ENCODE peak calls at places on chromosomes 4 and X, in ten cellular contexts. A, H, N, Y, W, Z, M, X, C and K are unnamed samples.

GRCh38 chr4:147853706-147854105 is 121.8 kb downstream of the ARHGAP10 start:
- DNase-seq in A (no peak), H (no peak), N (peak; percentile 59), Y (no peak), W (no peak), Z (no peak), M (peak; percentile 67), X (no peak), C (no peak), K (no peak)

GRCh38 chr4:11782859-11783258 is 354.2 kb upstream of the HS3ST1 start:
- DNase-seq in A (no peak), H (no peak), N (no peak), Y (no peak), W (no peak), Z (no peak), M (no peak), X (no peak), C (no peak), K (no peak)

GRCh38 chr4:184080674-184081073 is 137.0 kb downstream of the ENPP6 start:
- DNase-seq in A (no peak), H (no peak), N (no peak), Y (no peak), W (no peak), Z (no peak), M (no peak), X (no peak), C (no peak), K (no peak)

GRCh38 chr4:23361453-23361852 is 528.4 kb downstream of the PPARGC1A start:
- DNase-seq in A (no peak), H (no peak), N (no peak), Y (no peak), W (no peak), Z (no peak), M (no peak), X (no peak), C (no peak), K (no peak)

GRCh38 chr4:83285022-83285387 is 407 bp upstream of the COQ2 start:
- DNase-seq in A (peak; percentile 73), H (no peak), N (peak; percentile 78), Y (no peak), W (no peak), Z (no peak), M (peak; percentile 33), X (peak; percentile 22), C (peak; percentile 42), K (no peak)

GRCh38 chr4:101199507-101200285 is 147.6 kb downstream of the PPP3CA start:
- DNase-seq in A (no peak), H (no peak), N (peak; percentile 37), Y (no peak), W (no peak), Z (no peak), M (no peak), X (no peak), C (no peak), K (no peak)

GRCh38 chrX:149073464-149073863 is 431.6 kb downstream of the IDS start:
- DNase-seq in A (no peak), H (no peak), N (no peak), Y (no peak), W (no peak), Z (no peak), M (no peak), X (no peak), C (no peak), K (no peak)

GRCh38 chr4:1446502-1447153 is 40.4 kb upstream of the NKX1-1 start:
- DNase-seq in A (no peak), H (no peak), N (no peak), Y (peak; percentile 41), W (no peak), Z (no peak), M (no peak), X (no peak), C (no peak), K (no peak)

GRCh38 chrX:56792270-56793111 is 63.4 kb downstream of the NBDY start:
- DNase-seq in A (no peak), H (no peak), N (no peak), Y (no peak), W (no peak), Z (no peak), M (no peak), X (no peak), C (no peak), K (peak; percentile 9)

GRCh38 chr4:87031946-87032345 is 97.1 kb downstream of the AFF1 start:
- DNase-seq in A (peak; percentile 89), H (no peak), N (peak; percentile 50), Y (no peak), W (no peak), Z (no peak), M (no peak), X (no peak), C (no peak), K (no peak)

GRCh38 chrX:132181364-132181763 is 37.9 kb downstream of the RAP2C start:
- DNase-seq in A (no peak), H (no peak), N (no peak), Y (peak; percentile 45), W (no peak), Z (no peak), M (no peak), X (no peak), C (peak; percentile 17), K (peak; percentile 26)

GRCh38 chr4:54228064-54228527 is 997 bp upstream of the PDGFRA start:
- DNase-seq in A (peak; percentile 45), H (peak; percentile 77), N (peak; percentile 94), Y (peak; percentile 84), W (peak; percentile 23), Z (no peak), M (no peak), X (peak; percentile 75), C (peak; percentile 50), K (peak; percentile 59)

GRCh38 chr4:124435276-124435675 is 277.3 kb downstream of the ANKRD50 start:
- DNase-seq in A (no peak), H (no peak), N (peak; percentile 46), Y (no peak), W (no peak), Z (no peak), M (no peak), X (no peak), C (no peak), K (no peak)

GRCh38 chrX:46209768-46210167 is 335.5 kb downstream of the ZNF674 start:
- DNase-seq in A (no peak), H (no peak), N (no peak), Y (no peak), W (no peak), Z (no peak), M (no peak), X (no peak), C (peak; percentile 94), K (no peak)

GRCh38 chrX:41293269-41293668 is 40.7 kb upstream of the DDX3X start:
- DNase-seq in A (no peak), H (no peak), N (peak; percentile 9), Y (no peak), W (no peak), Z (no peak), M (no peak), X (no peak), C (peak; percentile 9), K (no peak)

GRCh38 chr4:55393461-55394320 is 2.1 kb upstream of the TMEM165 start:
- DNase-seq in A (peak; percentile 88), H (no peak), N (no peak), Y (no peak), W (no peak), Z (no peak), M (no peak), X (no peak), C (no peak), K (no peak)

GRCh38 chr4:40749717-40750460 is at the start of gene NSUN7:
- DNase-seq in A (no peak), H (peak; percentile 37), N (no peak), Y (peak; percentile 78), W (peak; percentile 89), Z (peak; percentile 37), M (no peak), X (no peak), C (peak; percentile 80), K (peak; percentile 85)

GRCh38 chrX:357693-358471 is 28.8 kb downstream of the PPP2R3B start:
- DNase-seq in A (no peak), H (peak; percentile 24), N (peak; percentile 37), Y (peak; percentile 38), W (no peak), Z (peak; percentile 71), M (no peak), X (no peak), C (no peak), K (no peak)

GRCh38 chr4:57405359-57405758 is 295.2 kb upstream of the IGFBP7 start:
- DNase-seq in A (no peak), H (no peak), N (peak; percentile 15), Y (no peak), W (no peak), Z (no peak), M (peak; percentile 36), X (no peak), C (no peak), K (no peak)

GRCh38 chr4:153142700-153143438 is 61.4 kb upstream of the TRIM2 start:
- DNase-seq in A (peak; percentile 90), H (peak; percentile 82), N (peak; percentile 81), Y (peak; percentile 84), W (peak; percentile 83), Z (peak; percentile 54), M (no peak), X (peak; percentile 65), C (peak; percentile 80), K (peak; percentile 89)

GRCh38 chrX:38494239-38494823 is 67.0 kb upstream of the TSPAN7 start:
- DNase-seq in A (no peak), H (no peak), N (peak; percentile 0), Y (no peak), W (no peak), Z (no peak), M (no peak), X (no peak), C (no peak), K (no peak)

GRCh38 chr4:98176531-98176930 is 33.3 kb upstream of the STPG2 start:
- DNase-seq in A (no peak), H (no peak), N (no peak), Y (no peak), W (no peak), Z (no peak), M (no peak), X (no peak), C (no peak), K (no peak)

GRCh38 chr4:52914051-52914605 is 52.0 kb downstream of the RASL11B start:
- DNase-seq in A (no peak), H (no peak), N (peak; percentile 84), Y (no peak), W (no peak), Z (no peak), M (peak; percentile 54), X (no peak), C (peak; percentile 83), K (no peak)

GRCh38 chrX:43735957-43736356 is 79.9 kb downstream of the MAOA start:
- DNase-seq in A (no peak), H (no peak), N (no peak), Y (no peak), W (no peak), Z (no peak), M (no peak), X (no peak), C (no peak), K (no peak)

GRCh38 chrX:74422576-74423288 is 1.4 kb downstream of the SLC16A2 start:
- DNase-seq in A (peak; percentile 35), H (peak; percentile 74), N (peak; percentile 71), Y (peak; percentile 79), W (no peak), Z (no peak), M (no peak), X (peak; percentile 43), C (no peak), K (peak; percentile 59)

GRCh38 chr4:118173956-118174355 is 139.7 kb downstream of the NDST3 start:
- DNase-seq in A (no peak), H (no peak), N (peak; percentile 67), Y (no peak), W (no peak), Z (no peak), M (peak; percentile 45), X (no peak), C (no peak), K (no peak)

GRCh38 chr4:176137626-176138025 is 57.8 kb downstream of the SPATA4 start:
- DNase-seq in A (no peak), H (no peak), N (peak; percentile 5), Y (no peak), W (no peak), Z (no peak), M (peak; percentile 3), X (no peak), C (no peak), K (no peak)

GRCh38 chr4:168736831-168737230 is 240.0 kb downstream of the PALLD start:
- DNase-seq in A (no peak), H (no peak), N (no peak), Y (no peak), W (no peak), Z (no peak), M (no peak), X (no peak), C (no peak), K (no peak)